ENCODE peak calls at places on chromosomes 2 and 18, in five cellular contexts. H is effector CD4-positive, alpha-beta T cell; L is NCI-H2081; V is NCI-H1092; Z is head of caudate nucleus. F is an unnamed sample.

GRCh38 chr2:228709788-228710371 is 528.4 kb upstream of the SPHKAP start:
- DNase-seq in V (no peak), H (no peak), L (no peak), Z (no peak), F (no peak)

GRCh38 chr18:8301427-8302172 is 307.6 kb upstream of the RAB12 start:
- DNase-seq in Z (no peak), H (no peak), V (peak; percentile 65), L (peak; percentile 84), F (no peak)

GRCh38 chr18:28078849-28079248 is 98.1 kb downstream of the CDH2 start:
- DNase-seq in V (no peak), H (no peak), Z (no peak), L (no peak), F (no peak)

GRCh38 chr18:79378416-79379250 is 17.1 kb upstream of the NFATC1 start:
- DNase-seq in Z (peak; percentile 90), V (no peak), L (peak; percentile 46), H (peak; percentile 83), F (peak; percentile 79)

GRCh38 chr2:45005261-45006002 is 3.8 kb downstream of the SIX2 start:
- DNase-seq in H (no peak), L (no peak), V (no peak), Z (no peak), F (no peak)

GRCh38 chr2:62221141-62221540 is 25.2 kb downstream of the B3GNT2 start:
- DNase-seq in H (no peak), L (peak; percentile 15), Z (no peak), V (no peak), F (no peak)

GRCh38 chr2:28088970-28089369 is 198.4 kb downstream of the BABAM2 start:
- DNase-seq in L (no peak), Z (no peak), V (no peak), H (no peak), F (no peak)

GRCh38 chr2:20227894-20228505 is 3.1 kb upstream of the SDC1 start:
- DNase-seq in H (no peak), V (no peak), L (no peak), Z (no peak), F (no peak)

GRCh38 chr2:46798998-46799698 is 116.5 kb downstream of the MCFD2 start:
- DNase-seq in Z (no peak), V (no peak), H (no peak), L (no peak), F (no peak)

GRCh38 chr2:238988752-238989151 is 140.9 kb downstream of the TWIST2 start:
- DNase-seq in Z (no peak), H (no peak), V (no peak), L (no peak), F (no peak)

GRCh38 chr18:62869327-62869726 is 154.0 kb downstream of the PHLPP1 start:
- DNase-seq in L (no peak), H (no peak), Z (no peak), V (no peak), F (no peak)

GRCh38 chr2:220695397-220696279 is 876.5 kb downstream of the EPHA4 start:
- DNase-seq in L (no peak), Z (no peak), V (no peak), H (no peak), F (no peak)

GRCh38 chr2:28342081-28342967 is 50.3 kb upstream of the FOSL2 start:
- DNase-seq in L (no peak), H (no peak), V (no peak), Z (no peak), F (no peak)

GRCh38 chr2:233062946-233063268 is 2.8 kb downstream of the INPP5D start:
- DNase-seq in V (no peak), L (no peak), H (no peak), Z (no peak), F (no peak)

F was measured in stimulated activated naive CD4-positive, alpha-beta T cell.